ENCODE peak calls at places on chromosomes 1 and 21, in eight cellular contexts. P is body of pancreas; N is H1; X is OCI-LY7; M is pancreas; W is mesendoderm; I is sigmoid colon; G is CD8-positive, alpha-beta T cell. V is an unnamed sample. For H3K36me3 and H3K4me1, the result is how much of the 10 kb centered on the place peaks cover.

GRCh38 chr1:45012639-45013278 is 705 bp downstream of the UROD start:
- DNase-seq in P (peak), N (no peak), X (no peak), M (peak), W (peak), I (peak), G (no peak), V (peak)

GRCh38 chr1:34162852-34163766 is 1.9 kb downstream of the CSMD2 start:
- DNase-seq in P (peak), N (peak), X (peak), M (peak), W (peak), I (peak), G (no peak), V (peak)

GRCh38 chr1:210482936-210483642 is 154.4 kb downstream of the HHAT start:
- DNase-seq in P (no peak), N (no peak), X (no peak), M (no peak), W (no peak), I (no peak), G (no peak), V (no peak)

GRCh38 chr1:46798820-46799219 is at the start of gene CYP4B1:
- DNase-seq in P (peak), N (no peak), X (no peak), M (no peak), W (no peak), I (peak), G (no peak), V (peak)

GRCh38 chr1:221350091-221350490 is 391.8 kb downstream of the DUSP10 start:
- DNase-seq in P (no peak), N (no peak), X (no peak), M (no peak), W (no peak), I (no peak), G (no peak), V (no peak)

GRCh38 chr1:206952182-206952581 is 5.9 kb upstream of the PIGR start:
- DNase-seq in P (no peak), N (no peak), X (no peak), M (no peak), W (no peak), I (no peak), G (no peak), V (no peak)

GRCh38 chr1:164765557-164765956 is 206.6 kb downstream of the PBX1 start:
- DNase-seq in P (no peak), N (no peak), X (no peak), M (no peak), W (peak), I (no peak), G (no peak), V (no peak)

GRCh38 chr1:59601032-59601431 is 213.7 kb upstream of the HOOK1 start:
- DNase-seq in P (no peak), N (no peak), X (no peak), M (no peak), W (no peak), I (peak), G (no peak), V (no peak)

GRCh38 chr21:43331962-43332458 is 94.9 kb downstream of the SIK1 start:
- DNase-seq in P (peak), N (no peak), X (no peak), M (no peak), W (no peak), I (no peak), G (no peak), V (no peak)

GRCh38 chr1:48676822-48677221 is 99.9 kb downstream of the BEND5 start:
- DNase-seq in P (no peak), N (no peak), X (no peak), M (no peak), W (no peak), I (no peak), G (no peak), V (no peak)

GRCh38 chr21:43782741-43783700 is 6.4 kb upstream of the RRP1 start:
- DNase-seq in P (no peak), N (no peak), X (no peak), M (no peak), W (no peak), I (no peak), G (no peak), V (peak)

GRCh38 chr1:5980314-5981008 is 11.8 kb downstream of the NPHP4 start:
- DNase-seq in P (no peak), N (peak), X (peak), M (no peak), W (peak), I (peak), G (no peak), V (no peak)

GRCh38 chr1:44108971-44109370 is 9.7 kb upstream of the KLF17 start:
- DNase-seq in P (no peak), N (no peak), X (no peak), M (no peak), W (no peak), I (no peak), G (no peak), V (no peak)

GRCh38 chr1:64087768-64088167 is 115.7 kb upstream of the UBE2U start:
- DNase-seq in P (no peak), N (no peak), X (no peak), M (no peak), W (no peak), I (no peak), G (no peak), V (no peak)

GRCh38 chr1:174769961-174770549 is 229.7 kb upstream of the CACYBP start:
- DNase-seq in P (no peak), N (no peak), X (peak), M (no peak), W (peak), I (no peak), G (no peak), V (no peak)

GRCh38 chr21:45420623-45421041 is 15.7 kb downstream of the COL18A1 start:
- DNase-seq in P (peak), N (no peak), X (no peak), M (peak), W (no peak), I (peak), G (no peak), V (no peak)

GRCh38 chr1:244801246-244801645 is 34.2 kb upstream of the COX20 start:
- DNase-seq in P (peak), N (no peak), X (peak), M (peak), W (peak), I (no peak), G (peak), V (peak)

GRCh38 chr1:220894025-220894923 is 15.0 kb downstream of the HLX start:
- DNase-seq in P (no peak), N (no peak), X (no peak), M (no peak), W (no peak), I (peak), G (no peak), V (no peak)

GRCh38 chr1:232130815-232131474 is 499.0 kb downstream of the SIPA1L2 start:
- DNase-seq in P (no peak), N (no peak), X (no peak), M (no peak), W (peak), I (no peak), G (no peak), V (no peak)

GRCh38 chr21:25485914-25486313 is 121.4 kb downstream of the MRPL39 start:
- DNase-seq in P (no peak), N (no peak), X (no peak), M (no peak), W (no peak), I (no peak), G (no peak), V (no peak)

GRCh38 chr21:45914321-45914845 is 67.2 kb upstream of the COL6A1 start:
- DNase-seq in P (no peak), N (no peak), X (no peak), M (no peak), W (no peak), I (no peak), G (no peak), V (no peak)

GRCh38 chr1:108848802-108849201 is 8.1 kb downstream of the AKNAD1 start:
- DNase-seq in P (no peak), N (no peak), X (no peak), M (no peak), W (no peak), I (no peak), G (no peak), V (no peak)

GRCh38 chr21:37986751-37987399 is 70.6 kb upstream of the KCNJ6 start:
- DNase-seq in P (no peak), N (no peak), X (no peak), M (no peak), W (no peak), I (no peak), G (no peak), V (no peak)

GRCh38 chr1:226938903-226939438 is 1.1 kb upstream of the COQ8A start:
- DNase-seq in P (no peak), N (no peak), X (peak), M (no peak), W (peak), I (no peak), G (no peak), V (no peak)

GRCh38 chr1:204089044-204089751 is 16.3 kb downstream of the SOX13 start:
- DNase-seq in P (peak), N (no peak), X (no peak), M (no peak), W (no peak), I (peak), G (no peak), V (no peak)

GRCh38 chr1:14968251-14968812 is 185.2 kb upstream of the TMEM51 start:
- DNase-seq in P (no peak), N (no peak), X (no peak), M (no peak), W (no peak), I (peak), G (no peak), V (no peak)

GRCh38 chr1:160163612-160164011 is 12.2 kb downstream of the ATP1A4 start:
- DNase-seq in P (no peak), N (no peak), X (no peak), M (no peak), W (peak), I (no peak), G (no peak), V (no peak)

DNA sequence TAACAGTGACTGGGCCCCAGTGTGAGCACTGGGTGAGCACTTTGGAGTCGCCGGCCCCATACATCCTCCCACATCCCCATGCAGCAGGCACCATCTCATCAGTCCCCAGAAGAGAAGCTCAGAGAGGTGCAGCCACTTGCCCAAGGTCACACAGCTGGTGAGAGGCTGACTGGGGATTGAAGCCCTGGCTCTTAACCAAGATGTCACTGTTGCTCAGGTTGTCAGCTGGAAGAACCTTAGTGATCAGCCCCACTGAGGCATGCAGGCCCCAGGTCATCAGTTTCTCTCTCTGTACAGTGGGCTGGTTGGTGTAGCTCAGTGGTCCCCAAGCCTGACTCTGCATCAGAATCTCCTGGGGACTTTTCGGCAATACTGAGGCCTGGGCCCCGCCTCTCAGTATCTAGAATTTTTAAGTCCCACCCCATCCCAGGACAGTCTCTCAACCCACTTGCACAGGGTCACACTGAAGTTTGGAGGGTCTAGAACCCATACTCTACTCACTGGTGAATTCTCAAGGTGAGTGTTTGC is 216.5 kb downstream of the MATN1 start:
- DNase-seq in P (no peak), N (no peak), X (no peak), M (no peak), W (no peak), I (no peak), G (no peak), V (no peak)
- H3K36me3 ChIP-seq in P (under half), N (under half), X (under half), M (under half), W (under half), I (under half), G (under half), V (under half)

DNA sequence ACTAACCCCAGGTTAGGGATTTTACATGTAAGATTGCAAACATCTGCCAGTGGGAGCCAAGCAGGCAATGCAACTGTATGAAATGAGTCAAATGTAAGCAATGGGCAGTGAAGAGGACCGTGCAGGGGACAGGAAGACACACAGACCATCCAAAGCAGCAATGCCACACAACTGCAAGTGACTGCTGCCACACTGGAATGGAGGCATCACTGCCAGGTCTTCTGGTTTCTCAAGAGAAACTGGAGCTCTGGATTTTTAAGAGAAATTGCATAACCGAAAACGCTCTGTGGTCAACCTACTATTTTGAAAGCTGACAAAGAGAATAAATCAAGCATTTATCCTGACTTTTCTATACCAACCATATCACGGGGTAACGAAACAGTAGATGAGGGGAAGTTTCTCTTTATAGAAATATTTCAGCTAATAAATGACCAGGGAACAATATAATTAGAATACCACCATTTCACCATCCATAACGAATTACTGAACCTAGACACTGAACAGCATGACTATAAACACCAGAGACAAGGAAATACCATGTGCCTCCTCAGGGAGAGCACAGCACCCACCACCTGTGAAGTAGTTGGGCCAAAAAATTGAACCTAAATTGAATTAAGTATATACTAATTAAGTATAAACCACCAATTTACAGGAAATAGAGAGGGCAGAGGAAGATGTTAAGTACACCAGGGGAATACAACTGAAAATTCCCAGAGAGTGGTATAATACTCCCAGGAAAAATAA is 4.4 kb downstream of the AK2 start:
- DNase-seq in P (no peak), N (no peak), X (no peak), M (no peak), W (no peak), I (no peak), G (no peak), V (no peak)
- H3K4me1 ChIP-seq in P (half or more), N (under half), X (under half), M (under half), W (under half), I (under half), G (under half), V (under half)

GRCh38 chr1:113035086-113035485 is 37.9 kb upstream of the LRIG2 start:
- DNase-seq in P (no peak), N (no peak), X (no peak), M (no peak), W (no peak), I (no peak), G (no peak), V (no peak)

GRCh38 chr1:113040041-113040440 is 33.0 kb upstream of the LRIG2 start:
- DNase-seq in P (no peak), N (no peak), X (no peak), M (no peak), W (peak), I (no peak), G (no peak), V (no peak)

GRCh38 chr1:113041569-113042335 is 31.2 kb upstream of the LRIG2 start:
- DNase-seq in P (no peak), N (no peak), X (no peak), M (no peak), W (peak), I (no peak), G (no peak), V (no peak)

GRCh38 chr1:113040718-113041412 is 32.1 kb upstream of the LRIG2 start:
- DNase-seq in P (no peak), N (no peak), X (no peak), M (no peak), W (peak), I (no peak), G (no peak), V (no peak)

DNA sequence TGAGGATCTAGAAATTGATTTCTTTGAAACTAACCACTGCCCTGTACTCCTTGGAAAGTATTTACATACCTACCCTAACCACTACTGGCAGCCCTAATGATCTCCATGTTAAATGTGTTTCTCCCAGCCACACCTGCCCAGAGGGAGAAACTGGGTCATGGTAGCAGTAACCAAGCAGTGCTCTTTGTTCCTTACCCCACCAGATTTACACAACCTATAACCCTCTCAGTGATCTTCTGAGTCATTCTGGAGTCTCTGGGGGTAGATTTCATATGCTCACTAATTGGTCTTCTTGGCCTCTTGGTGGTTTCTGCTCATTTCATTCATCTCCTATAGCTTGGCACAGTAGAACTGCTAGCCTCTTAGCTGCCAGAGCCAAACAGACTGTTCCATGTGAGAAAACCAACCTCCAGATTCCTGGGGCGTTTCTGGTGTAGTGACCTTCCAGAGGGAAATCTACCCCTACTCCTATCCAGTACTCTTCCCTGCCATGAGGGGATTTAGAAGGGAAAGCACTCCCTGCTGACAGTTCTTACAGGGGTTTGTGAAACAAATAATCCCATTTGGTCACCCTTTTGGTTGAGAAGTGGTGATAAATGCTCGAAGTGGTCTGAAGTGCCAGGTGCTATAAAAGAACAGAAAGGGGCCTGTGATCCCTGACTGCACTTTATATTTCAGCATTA is 36.2 kb upstream of the LRIG2 start:
- DNase-seq in P (no peak), N (no peak), X (no peak), M (no peak), W (peak), I (no peak), G (no peak), V (no peak)
- H3K27ac ChIP-seq in P (no peak), N (no peak), X (no peak), M (no peak), W (no peak), I (no peak), G (no peak), V (no peak)

DNA sequence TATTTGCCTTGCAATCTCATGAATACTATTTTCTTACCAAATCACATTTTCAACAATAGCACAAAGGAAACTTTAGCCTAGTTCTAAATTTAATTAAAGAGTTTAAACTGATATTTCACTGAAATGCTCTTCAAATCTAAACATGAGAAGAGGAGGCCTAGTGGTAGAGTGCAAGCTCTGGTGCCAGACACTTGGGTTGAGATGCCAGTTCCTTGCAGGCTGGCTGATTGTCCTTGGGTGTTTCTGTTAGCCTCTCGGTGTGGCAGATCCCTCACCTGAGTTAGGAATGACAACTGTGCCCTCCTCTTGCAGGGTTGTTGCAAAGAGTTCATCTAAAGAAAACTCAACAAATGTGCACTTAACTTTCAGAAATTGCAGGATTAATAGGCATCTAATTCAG is 12.5 kb downstream of the ZBTB21 start:
- DNase-seq in P (no peak), N (no peak), X (no peak), M (no peak), W (no peak), I (no peak), G (no peak), V (no peak)
- H3K36me3 ChIP-seq in P (under half), N (under half), X (half or more), M (under half), W (under half), I (under half), G (under half), V (under half)

GRCh38 chr1:39174400-39175081 is 30.0 kb upstream of the MACF1 start:
- DNase-seq in P (no peak), N (no peak), X (no peak), M (no peak), W (no peak), I (no peak), G (no peak), V (no peak)
- H3K4me1 ChIP-seq in P (half or more), N (under half), X (under half), M (under half), W (under half), I (half or more), G (under half), V (under half)

DNA sequence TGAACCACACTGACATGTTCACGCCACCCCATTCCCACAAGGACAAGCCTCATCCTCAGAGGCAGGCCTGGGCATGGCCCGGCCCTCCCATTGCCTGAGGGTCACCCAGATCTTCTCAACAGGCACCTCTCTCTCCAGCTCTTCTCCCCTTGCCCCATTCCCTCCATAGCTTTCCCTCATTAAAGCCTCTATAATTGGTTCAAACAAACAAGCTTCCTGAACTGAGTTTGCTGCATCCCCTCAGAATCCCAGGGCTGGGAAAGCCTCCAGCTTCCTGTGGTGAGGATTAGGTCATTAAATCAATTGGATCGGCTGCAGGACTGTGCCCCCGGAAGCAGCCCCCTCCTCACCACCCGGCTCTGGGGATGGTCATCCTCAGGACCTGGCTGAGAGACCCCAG is 18.9 kb downstream of the CTNNBIP1 start:
- DNase-seq in P (no peak), N (no peak), X (no peak), M (no peak), W (no peak), I (no peak), G (no peak), V (no peak)
- H3K27ac ChIP-seq in P (no peak), N (no peak), X (no peak), M (no peak), W (peak), I (no peak), G (no peak), V (peak)

V was measured in lung.